ENCODE peak calls at places on chromosomes 7 and 10, in four cellular contexts. K, F, X and C are unnamed samples.

GRCh38 chr7:23191022-23191421 is 9.2 kb downstream of the NUP42 start:
- DNase-seq in K (no peak), X (no peak), F (no peak), C (peak)

GRCh38 chr10:500876-501275 is 188.6 kb downstream of the DIP2C start:
- DNase-seq in X (no peak), F (no peak), K (no peak), C (no peak)

GRCh38 chr10:96502561-96503267 is 11.0 kb downstream of the TLL2 start:
- DNase-seq in X (no peak), K (no peak), F (no peak), C (no peak)

GRCh38 chr7:67484244-67484751 is 487.7 kb downstream of the TYW1 start:
- DNase-seq in F (no peak), K (peak), X (peak), C (peak)

GRCh38 chr10:107565014-107565413 is 400.5 kb upstream of the SORCS1 start:
- DNase-seq in K (no peak), X (no peak), F (no peak), C (no peak)

GRCh38 chr7:102860351-102860811 is 52.4 kb upstream of the LRRC17 start:
- DNase-seq in K (no peak), F (no peak), X (peak), C (peak)

GRCh38 chr10:2813277-2813676 is 254.1 kb upstream of the PFKP start:
- DNase-seq in X (no peak), F (no peak), K (no peak), C (no peak)

GRCh38 chr10:3887404-3887803 is 102.4 kb upstream of the KLF6 start:
- DNase-seq in X (no peak), F (no peak), K (no peak), C (no peak)

GRCh38 chr10:119198438-119198837 is 8.9 kb upstream of the GRK5 start:
- DNase-seq in F (no peak), X (no peak), K (no peak), C (no peak)

GRCh38 chr10:80136134-80136571 is 3.6 kb downstream of the PLAC9 start:
- DNase-seq in F (no peak), K (no peak), X (no peak), C (no peak)

GRCh38 chr10:61215276-61215675 is 237.9 kb downstream of the TMEM26 start:
- DNase-seq in F (no peak), X (no peak), K (no peak), C (no peak)

GRCh38 chr10:91596821-91597396 is 36.0 kb downstream of the PPP1R3C start:
- DNase-seq in F (no peak), K (no peak), X (no peak), C (no peak)

GRCh38 chr10:57972783-57973182 is 294.9 kb downstream of the IPMK start:
- DNase-seq in F (no peak), K (no peak), X (no peak), C (no peak)
- TF ChIP-seq TCF12 in F (no peak), K (no peak), X (no peak), C (no peak)

DNA sequence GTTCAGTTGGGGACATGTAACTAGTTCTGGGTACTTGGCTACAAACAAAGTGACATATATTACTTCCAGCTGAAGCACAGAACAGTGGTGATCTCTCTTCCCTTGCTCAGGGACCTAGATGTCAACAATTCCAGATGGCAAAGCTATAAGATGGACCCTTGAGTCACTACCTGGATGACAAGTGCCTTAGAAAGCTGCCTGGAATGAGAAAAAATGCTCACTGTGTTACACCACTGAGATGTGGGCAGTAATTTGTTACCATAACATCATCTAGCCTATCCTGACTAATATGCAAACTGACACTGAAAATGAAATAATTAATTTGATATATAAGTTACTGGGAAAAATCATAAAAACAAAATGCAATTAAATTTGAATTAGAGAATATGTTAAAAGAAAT is 16.4 kb upstream of the CTTNBP2 start:
- DNase-seq in X (no peak), F (no peak), K (no peak), C (no peak)
- TF ChIP-seq RFX5 in X (no peak), F (no peak), K (no peak), C (no peak)

DNA sequence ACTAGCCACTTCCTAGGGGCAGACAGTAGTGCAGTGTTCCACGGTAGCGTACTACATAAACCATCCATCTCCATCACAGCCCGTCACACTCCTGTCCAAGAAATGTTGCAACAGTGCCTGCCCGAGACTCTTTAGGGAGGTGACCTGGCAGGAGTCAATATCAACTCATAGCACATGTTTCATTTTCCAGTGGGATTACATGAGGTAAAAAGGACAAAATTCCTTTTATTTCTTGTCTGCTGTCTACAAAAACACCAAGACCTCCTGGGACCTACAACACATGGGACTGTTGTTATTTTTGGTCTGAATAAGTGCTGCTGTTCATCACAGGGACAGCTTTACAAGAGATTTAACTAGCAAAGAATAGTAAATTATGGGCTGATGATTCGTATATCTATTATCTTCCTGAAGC is 99.9 kb downstream of the MPP7 start:
- DNase-seq in X (no peak), F (no peak), K (no peak), C (no peak)
- TF ChIP-seq TCF12 in X (no peak), F (no peak), K (no peak), C (no peak)

GRCh38 chr10:45464958-45465567 is 91.0 kb downstream of the ALOX5 start:
- DNase-seq in K (no peak), X (peak), F (peak), C (peak)

GRCh38 chr10:45457487-45457886 is 83.5 kb downstream of the ALOX5 start:
- DNase-seq in X (no peak), F (no peak), K (no peak), C (no peak)

GRCh38 chr10:45463244-45464116 is 89.5 kb downstream of the ALOX5 start:
- DNase-seq in F (no peak), K (no peak), X (no peak), C (no peak)

GRCh38 chr10:45460235-45460878 is 86.3 kb downstream of the ALOX5 start:
- DNase-seq in X (no peak), K (no peak), F (no peak), C (no peak)

GRCh38 chr10:45461034-45461433 is 87.0 kb downstream of the ALOX5 start:
- DNase-seq in F (peak), X (no peak), K (no peak), C (no peak)
- TF ChIP-seq RFX5 in F (no peak), X (no peak), K (no peak), C (no peak)

GRCh38 chr10:51607436-51607835 is 92.0 kb downstream of the CSTF2T start:
- DNase-seq in K (no peak), X (no peak), F (no peak), C (no peak)

GRCh38 chr10:51606829-51607228 is 92.6 kb downstream of the CSTF2T start:
- DNase-seq in F (no peak), K (no peak), X (no peak), C (no peak)

DNA sequence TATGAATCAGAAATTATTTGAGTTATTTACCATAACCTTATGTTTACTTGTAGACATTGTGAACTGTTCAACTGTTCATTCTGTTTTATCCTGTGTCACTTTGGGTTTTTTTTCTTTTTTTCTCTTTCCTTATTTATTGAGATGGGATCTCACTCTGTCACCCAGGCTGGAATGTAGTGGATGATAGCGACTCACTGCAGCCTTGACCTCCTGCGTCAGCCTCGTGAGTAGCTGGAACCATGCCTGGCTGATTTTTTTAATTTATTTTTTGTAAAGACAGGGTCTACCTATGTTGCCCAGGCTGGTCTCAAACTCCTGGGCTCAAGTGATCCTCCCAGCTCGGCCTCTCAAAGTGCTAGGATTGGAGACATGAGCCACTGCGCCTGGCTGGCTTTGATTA is 97.1 kb downstream of the CSTF2T start:
- DNase-seq in F (no peak), K (no peak), X (no peak), C (no peak)
- TF ChIP-seq TCF12 in F (no peak), K (no peak), X (no peak), C (no peak)

GRCh38 chr7:13181221-13181620 is 493.8 kb downstream of the ARL4A start:
- DNase-seq in F (no peak), K (no peak), X (no peak), C (no peak)

GRCh38 chr7:13179775-13180448 is 492.5 kb downstream of the ARL4A start:
- DNase-seq in K (no peak), F (no peak), X (no peak), C (no peak)

GRCh38 chr7:13179011-13179574 is 491.7 kb downstream of the ARL4A start:
- DNase-seq in F (no peak), X (peak), K (no peak), C (peak)
- TF ChIP-seq RFX5 in F (no peak), X (no peak), K (no peak), C (no peak)

DNA sequence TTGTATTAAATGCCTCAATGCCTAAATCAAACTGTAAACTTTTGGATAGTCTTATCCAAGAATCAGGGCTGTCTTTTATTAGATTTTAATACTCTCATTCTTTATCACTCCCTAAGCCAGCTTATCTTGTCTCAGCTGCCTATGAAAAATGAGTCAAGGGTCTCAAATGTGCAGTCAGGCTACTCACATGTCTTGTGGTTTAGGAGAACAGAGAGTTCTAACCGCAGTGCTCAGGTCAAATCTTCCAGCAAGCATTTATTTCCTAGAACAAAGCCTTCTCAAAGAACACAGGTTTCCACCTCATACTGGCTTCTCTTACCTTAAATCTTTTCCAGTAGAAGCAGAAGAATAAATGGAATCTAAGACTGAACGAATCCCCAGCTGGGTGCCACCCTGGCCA is 23.5 kb downstream of the HTR5A start:
- DNase-seq in F (no peak), X (no peak), K (no peak), C (no peak)
- TF ChIP-seq TCF12 in F (no peak), X (no peak), K (no peak), C (no peak)

DNA sequence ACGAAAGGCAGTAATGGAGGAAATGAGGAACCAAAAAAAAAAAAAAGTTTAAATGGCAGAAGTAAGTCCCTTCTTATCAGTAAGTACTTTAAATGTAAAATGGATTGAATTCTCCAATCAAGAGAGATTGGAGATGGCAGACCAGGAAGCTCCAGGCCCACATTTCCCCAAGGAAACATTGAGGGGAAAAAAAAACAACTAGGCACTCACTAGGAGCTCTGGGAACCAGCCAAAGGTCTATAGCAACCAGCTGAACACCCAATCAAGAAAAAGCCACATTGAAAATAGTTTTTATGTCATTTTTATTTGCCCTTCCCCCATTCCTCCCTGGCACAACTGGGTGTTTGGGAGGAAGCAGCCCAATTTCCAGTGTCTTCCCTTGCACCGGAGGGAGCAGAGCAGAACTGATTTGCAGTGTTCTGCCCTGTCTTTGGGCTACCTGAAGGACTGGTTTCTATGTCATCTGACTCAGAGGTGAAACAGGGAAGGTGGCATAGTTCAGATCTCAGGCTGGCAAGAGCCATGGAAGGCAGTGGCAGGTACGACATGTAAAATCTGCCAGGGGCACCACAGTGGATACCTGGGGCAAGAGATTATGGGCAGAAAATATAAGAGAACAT is 121.9 kb downstream of the SMURF1 start:
- DNase-seq in F (no peak), K (no peak), X (no peak), C (no peak)
- TF ChIP-seq RFX5 in F (no peak), K (no peak), X (no peak), C (no peak)

GRCh38 chr10:71083457-71083975 is 128.9 kb upstream of the UNC5B start:
- DNase-seq in F (no peak), K (no peak), X (no peak), C (peak)
- TF ChIP-seq TCF12 in F (no peak), K (no peak), X (no peak), C (no peak)